ENCODE peak calls at places on chromosome 12, in seven cellular contexts. Z, K, M, A, R, F and Y are unnamed samples.

GRCh38 chr12:67025543-67026114 is 243.5 kb upstream of the CAND1 start:
- DNase-seq in F (peak; percentile 82), M (peak; percentile 66), Z (no peak), A (peak; percentile 26), R (no peak), K (peak; percentile 8), Y (no peak)

GRCh38 chr12:32615441-32615840 is 63.7 kb upstream of the DNM1L start:
- DNase-seq in M (no peak), A (no peak), F (no peak), K (no peak), R (no peak), Z (no peak), Y (no peak)

GRCh38 chr12:115306380-115306779 is 622.4 kb upstream of the TBX3 start:
- DNase-seq in F (no peak), Z (no peak), M (no peak), R (no peak), A (no peak), K (no peak), Y (no peak)

GRCh38 chr12:121576851-121577391 is 3.9 kb downstream of the KDM2B start:
- DNase-seq in R (peak; percentile 73), F (no peak), A (peak; percentile 68), Z (no peak), K (peak; percentile 66), M (peak; percentile 75), Y (peak; percentile 12)

GRCh38 chr12:119486599-119487154 is 106.9 kb upstream of the TMEM233 start:
- DNase-seq in M (no peak), F (no peak), K (no peak), Z (no peak), R (no peak), A (no peak), Y (no peak)

GRCh38 chr12:10884086-10884725 is at the start of gene PRH1:
- DNase-seq in Z (no peak), A (no peak), M (no peak), R (no peak), F (no peak), K (no peak), Y (no peak)

GRCh38 chr12:98698603-98699463 is 53.7 kb downstream of the APAF1 start:
- DNase-seq in Z (no peak), A (no peak), R (peak; percentile 34), K (peak; percentile 72), M (peak; percentile 75), F (peak; percentile 59), Y (peak; percentile 35)

GRCh38 chr12:19739195-19739776 is 300.0 kb downstream of the AEBP2 start:
- DNase-seq in K (peak; percentile 70), R (peak; percentile 44), M (peak; percentile 67), A (peak; percentile 62), Z (no peak), F (no peak), Y (no peak)

GRCh38 chr12:583251-583869 is 79.9 kb downstream of the NINJ2 start:
- DNase-seq in R (no peak), F (peak; percentile 44), Z (no peak), K (no peak), A (no peak), M (no peak), Y (no peak)

GRCh38 chr12:87274594-87275245 is 754.5 kb downstream of the C12orf50 start:
- DNase-seq in A (no peak), Z (no peak), R (no peak), K (peak; percentile 50), M (peak; percentile 62), F (no peak), Y (no peak)

GRCh38 chr12:64480148-64480547 is 28.2 kb downstream of the TBK1 start:
- DNase-seq in F (no peak), Z (no peak), A (no peak), M (no peak), R (no peak), K (peak; percentile 47), Y (no peak)

GRCh38 chr12:115946867-115947695 is 330.4 kb downstream of the MED13L start:
- DNase-seq in R (no peak), A (no peak), M (peak; percentile 33), F (no peak), Z (no peak), K (no peak), Y (no peak)

GRCh38 chr12:7629465-7629864 is 36.2 kb downstream of the APOBEC1 start:
- DNase-seq in A (no peak), R (no peak), K (no peak), F (no peak), Z (no peak), M (no peak), Y (no peak)

GRCh38 chr12:120055639-120056038 is 60.9 kb downstream of the RAB35 start:
- DNase-seq in Z (no peak), M (no peak), R (no peak), F (no peak), K (no peak), A (no peak), Y (no peak)

GRCh38 chr12:71558445-71558844 is 105.2 kb downstream of the ZFC3H1 start:
- DNase-seq in K (no peak), A (no peak), F (no peak), M (no peak), Z (no peak), R (no peak), Y (no peak)

GRCh38 chr12:104743181-104743580 is 214.9 kb downstream of the SLC41A2 start:
- DNase-seq in A (no peak), K (no peak), Z (no peak), M (no peak), R (no peak), F (no peak), Y (no peak)

GRCh38 chr12:25123126-25123525 is 71.8 kb downstream of the DNAI7 start:
- DNase-seq in Z (no peak), M (no peak), R (no peak), K (no peak), A (no peak), F (no peak), Y (no peak)

GRCh38 chr12:77160931-77161330 is 95.6 kb upstream of the E2F7 start:
- DNase-seq in Z (no peak), R (no peak), M (no peak), F (no peak), A (no peak), K (no peak), Y (no peak)

GRCh38 chr12:68224613-68225285 is 861 bp downstream of the IL26 start:
- DNase-seq in A (no peak), F (no peak), M (no peak), Z (no peak), K (peak; percentile 76), R (no peak), Y (no peak)